ENCODE peak calls at places on chromosomes 4 and X, in seven cellular contexts. Z, P, Y, D, M, J and W are unnamed samples.

GRCh38 chr4:1533501-1534064 is 127.3 kb upstream of the NKX1-1 start:
- DNase-seq in J (no peak), D (no peak), Z (peak), P (no peak), M (peak), Y (no peak), W (no peak)

GRCh38 chr4:7432531-7433375 is 2.0 kb downstream of the PSAPL1 start:
- DNase-seq in Z (no peak), D (no peak), M (peak), Y (no peak), P (no peak), J (no peak), W (no peak)

GRCh38 chrX:82218361-82218760 is 1016.5 kb downstream of the SH3BGRL start:
- DNase-seq in Z (no peak), M (no peak), D (no peak), Y (peak), J (no peak), P (no peak), W (no peak)

GRCh38 chrX:111100191-111100590 is 4.2 kb downstream of the PAK3 start:
- DNase-seq in P (no peak), D (no peak), Y (peak), Z (no peak), M (no peak), J (peak), W (no peak)

GRCh38 chr4:4641661-4642180 is 99.9 kb upstream of the STX18 start:
- DNase-seq in D (no peak), P (no peak), Y (no peak), J (no peak), M (no peak), Z (no peak), W (no peak)

GRCh38 chr4:17846256-17846655 is 35.5 kb downstream of the NCAPG start:
- DNase-seq in Y (no peak), P (no peak), M (no peak), Z (no peak), D (no peak), J (no peak), W (peak)

GRCh38 chr4:175386776-175387507 is 425.1 kb downstream of the GPM6A start:
- DNase-seq in Y (no peak), M (no peak), Z (no peak), P (no peak), D (no peak), J (no peak), W (no peak)

GRCh38 chr4:169315530-169316306 is 45.0 kb upstream of the SH3RF1 start:
- DNase-seq in Z (no peak), J (peak), P (no peak), M (no peak), Y (no peak), D (no peak), W (no peak)

GRCh38 chr4:151940290-151940689 is 179.5 kb upstream of the GATB start:
- DNase-seq in M (no peak), D (no peak), Y (peak), Z (no peak), P (no peak), J (no peak), W (no peak)

GRCh38 chrX:74923942-74924448 is 1.3 kb downstream of the NEXMIF start:
- DNase-seq in P (no peak), Z (no peak), M (peak), Y (peak), D (no peak), J (peak), W (no peak)

GRCh38 chr4:80806472-80806871 is 224.0 kb upstream of the BMP3 start:
- DNase-seq in Y (no peak), J (no peak), D (no peak), Z (no peak), P (no peak), M (no peak), W (no peak)

GRCh38 chr4:38911257-38911656 is 43.7 kb downstream of the FAM114A1 start:
- DNase-seq in D (no peak), Z (no peak), J (peak), M (no peak), P (no peak), Y (no peak), W (no peak)

GRCh38 chr4:37793562-37793961 is 32.9 kb upstream of the PGM2 start:
- DNase-seq in M (no peak), Z (no peak), D (no peak), Y (peak), J (no peak), P (no peak), W (no peak)

GRCh38 chrX:81316163-81316562 is 114.3 kb downstream of the SH3BGRL start:
- DNase-seq in D (no peak), Y (no peak), P (no peak), J (no peak), Z (no peak), M (no peak), W (no peak)

GRCh38 chr4:2337131-2337723 is 75.3 kb upstream of the MXD4 start:
- DNase-seq in P (no peak), D (no peak), J (no peak), Y (no peak), M (peak), Z (no peak), W (no peak)

GRCh38 chrX:74531081-74531480 is 83.3 kb downstream of the RLIM start:
- DNase-seq in D (no peak), Z (no peak), Y (no peak), J (no peak), P (no peak), M (no peak), W (no peak)

GRCh38 chr4:173370130-173370476 is 651 bp upstream of the SAP30 start:
- DNase-seq in J (peak), Y (no peak), Z (peak), P (peak), M (peak), D (peak), W (no peak)

GRCh38 chr4:25890653-25891485 is 23.2 kb upstream of the SMIM20 start:
- DNase-seq in J (no peak), Y (no peak), Z (no peak), P (no peak), D (no peak), M (no peak), W (no peak)

GRCh38 chr4:150010525-150011126 is 67.6 kb upstream of the DCLK2 start:
- DNase-seq in D (no peak), J (peak), M (no peak), Z (no peak), Y (no peak), P (no peak), W (no peak)

GRCh38 chr4:24805036-24805435 is 9.7 kb downstream of the SOD3 start:
- DNase-seq in Z (no peak), P (no peak), M (no peak), Y (no peak), D (no peak), J (no peak), W (no peak)

GRCh38 chr4:153211986-153212720 is 7.9 kb downstream of the TRIM2 start:
- DNase-seq in Y (no peak), J (no peak), P (no peak), Z (no peak), D (no peak), M (no peak), W (peak)

GRCh38 chr4:52983563-52984303 is 121.6 kb downstream of the RASL11B start:
- DNase-seq in Z (no peak), P (no peak), J (no peak), Y (peak), D (no peak), M (no peak), W (no peak)

GRCh38 chr4:111806331-111806730 is 338.9 kb upstream of the FAM241A start:
- DNase-seq in Z (no peak), J (no peak), M (no peak), D (no peak), Y (no peak), P (no peak), W (no peak)

GRCh38 chr4:164538061-164538460 is 215.9 kb upstream of the SMIM31 start:
- DNase-seq in J (no peak), M (no peak), Z (no peak), Y (no peak), D (no peak), P (no peak), W (no peak)

GRCh38 chrX:8663325-8663724 is 68.6 kb downstream of the ANOS1 start:
- DNase-seq in D (no peak), P (no peak), Y (no peak), Z (no peak), M (no peak), J (no peak), W (no peak)

GRCh38 chr4:16123356-16124084 is 39.7 kb upstream of the PROM1 start:
- DNase-seq in Y (no peak), M (no peak), Z (no peak), J (no peak), P (no peak), D (no peak), W (no peak)

GRCh38 chr4:184934184-184934583 is 84.1 kb upstream of the HELT start:
- DNase-seq in D (no peak), M (no peak), Y (no peak), J (no peak), P (no peak), Z (no peak), W (no peak)

GRCh38 chr4:107831140-107831539 is 6.4 kb downstream of the SGMS2 start:
- DNase-seq in M (no peak), D (no peak), P (no peak), Y (no peak), Z (no peak), J (no peak), W (no peak)

GRCh38 chr4:150078996-150079581 is 844 bp downstream of the DCLK2 start:
- DNase-seq in D (no peak), P (no peak), J (peak), Y (no peak), M (peak), Z (peak), W (no peak)

GRCh38 chrX:17535229-17535628 is 160.2 kb downstream of the NHS start:
- DNase-seq in P (no peak), D (no peak), M (no peak), Z (no peak), Y (peak), J (peak), W (no peak)

GRCh38 chr4:102642571-102643298 is 118.0 kb downstream of the MANBA start:
- DNase-seq in M (no peak), P (no peak), D (no peak), J (no peak), Z (no peak), Y (no peak), W (no peak)

GRCh38 chrX:54043696-54044125 is 562 bp downstream of the PHF8 start:
- DNase-seq in P (peak), M (peak), D (peak), Y (no peak), Z (peak), J (peak), W (no peak)

GRCh38 chrX:81237516-81237915 is 35.6 kb downstream of the SH3BGRL start:
- DNase-seq in Y (no peak), M (no peak), D (no peak), J (no peak), P (no peak), Z (no peak), W (no peak)

DNA sequence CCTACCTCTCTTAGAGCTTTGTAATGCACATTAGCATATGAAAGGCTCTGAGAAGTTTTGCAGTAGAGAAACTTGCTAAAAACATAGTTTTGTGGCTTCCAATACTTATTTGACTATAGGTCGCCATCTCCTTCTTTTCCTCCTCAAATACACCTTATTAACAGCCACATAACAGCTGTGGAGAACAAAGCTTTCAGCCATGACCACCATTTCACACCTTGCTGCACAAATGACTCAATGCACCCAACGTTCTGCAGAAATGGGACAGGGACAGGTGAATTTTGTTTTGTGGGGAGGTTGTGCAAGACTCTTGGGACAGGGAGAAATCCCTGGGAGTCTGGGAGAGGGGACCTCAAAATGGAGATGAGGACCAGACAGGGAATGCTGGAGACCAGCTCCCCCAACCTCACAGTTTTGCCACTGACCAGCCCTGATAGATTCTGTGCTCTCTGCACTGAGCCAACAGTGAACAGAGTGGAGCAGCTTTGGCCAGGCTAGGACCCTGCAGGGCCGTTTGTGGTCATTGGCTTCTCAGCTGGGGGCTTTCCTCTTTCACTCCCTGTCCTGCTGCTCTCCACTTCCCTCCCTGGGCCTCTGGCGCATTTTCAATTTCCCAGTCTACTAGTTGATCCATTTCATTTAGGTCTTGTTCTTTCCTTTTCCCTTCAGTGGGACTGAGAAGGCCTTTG is 16.6 kb downstream of the FRMPD3 start:
- DNase-seq in P (no peak), J (no peak), Z (no peak), Y (no peak), D (no peak), M (no peak), W (no peak)
- H3K27ac ChIP-seq in P (no peak), J (no peak), Z (no peak), Y (no peak), D (no peak), M (no peak), W (no peak)

GRCh38 chr4:139918591-139918990 is 235.4 kb downstream of the MAML3 start:
- DNase-seq in Y (no peak), Z (no peak), D (no peak), J (no peak), M (no peak), P (no peak), W (no peak)
- H3K27ac ChIP-seq in Y (no peak), Z (peak), D (no peak), J (peak), M (no peak), P (no peak), W (no peak)

DNA sequence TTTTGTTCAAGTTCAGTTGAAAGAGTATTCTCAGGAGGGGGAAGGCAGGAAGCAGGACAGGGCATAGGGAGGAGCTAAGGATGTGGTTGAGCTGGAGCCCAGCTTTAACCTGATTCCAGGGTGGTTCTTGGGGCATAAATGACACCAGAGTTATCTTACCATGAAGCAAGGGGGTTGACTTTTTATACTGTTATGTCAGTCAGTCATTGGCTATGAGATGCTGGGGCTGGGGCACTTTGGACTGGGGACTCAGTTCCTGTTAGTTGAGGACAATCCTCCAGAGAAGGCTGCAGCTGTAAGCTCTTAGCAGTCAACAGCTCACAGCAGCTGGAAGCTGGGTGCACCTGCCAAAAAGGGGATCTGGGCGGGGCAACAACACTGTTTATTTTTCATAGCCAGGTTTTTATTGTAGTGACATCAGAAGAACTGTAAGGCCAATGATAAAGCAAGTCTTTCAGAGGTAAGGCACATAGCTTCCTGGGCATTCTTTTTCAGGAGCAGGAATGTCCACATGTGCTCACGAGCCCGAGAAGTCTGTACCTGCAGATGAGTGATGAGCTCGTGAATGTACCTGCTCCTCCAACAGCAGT is 78.5 kb downstream of the MID1IP1 start:
- DNase-seq in D (no peak), M (no peak), J (peak), Z (peak), Y (peak), P (no peak), W (peak)
- H3K27ac ChIP-seq in D (no peak), M (no peak), J (no peak), Z (peak), Y (no peak), P (no peak), W (peak)

GRCh38 chrX:2781226-2781571 is 29.4 kb downstream of the XG start:
- DNase-seq in J (no peak), D (no peak), M (no peak), Y (no peak), Z (no peak), P (no peak), W (no peak)
- H3K27ac ChIP-seq in J (no peak), D (no peak), M (no peak), Y (no peak), Z (no peak), P (no peak), W (no peak)

DNA sequence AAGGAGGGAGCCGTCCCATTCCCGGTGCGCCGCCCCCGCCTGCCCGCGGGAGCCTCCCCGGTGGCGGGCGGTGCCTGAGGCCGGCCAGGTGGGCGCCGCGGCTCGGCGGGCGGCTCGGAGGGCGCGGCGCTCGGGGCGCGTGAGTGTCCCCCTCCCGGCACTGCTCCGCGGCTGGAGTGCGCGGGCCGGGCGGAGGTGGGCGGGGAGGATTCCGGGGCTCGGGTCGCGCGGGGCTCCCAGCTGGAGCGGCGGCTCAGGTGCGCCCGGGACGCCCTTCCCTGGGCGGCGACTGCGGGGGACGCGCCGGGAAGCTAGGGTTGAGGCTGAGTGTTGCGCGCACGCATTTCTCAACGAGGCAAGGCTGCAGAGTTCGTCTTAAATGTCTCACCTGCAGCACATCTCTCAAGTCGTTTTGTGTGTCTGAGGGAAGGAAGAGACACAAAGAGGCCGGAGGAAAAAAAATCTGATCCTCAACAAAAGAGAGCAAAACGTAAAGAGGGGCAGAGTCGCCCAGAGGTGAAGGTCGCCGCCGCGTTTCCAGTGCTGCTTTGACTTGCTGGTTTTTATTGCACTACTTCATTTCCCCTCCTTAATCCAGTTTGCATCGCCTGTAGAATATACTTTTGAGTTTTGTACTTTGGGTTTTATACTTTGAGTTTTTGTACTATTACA is 106.7 kb upstream of the STOX2 start:
- DNase-seq in J (peak), D (no peak), M (no peak), Z (no peak), Y (no peak), P (no peak), W (no peak)
- H3K27ac ChIP-seq in J (peak), D (no peak), M (no peak), Z (peak), Y (no peak), P (no peak), W (peak)